ENCODE peak calls at places on chromosome 9, in ten cellular contexts. One of them, this sample, is unnamed.

GRCh38 chr9:121242219-121242954 is 25.6 kb upstream of the GSN start:
- DNase-seq in occipital lobe: no peak
- DNase-seq in germinal center: no peak
- DNase-seq in activated T-helper 1 cell treated with anti-CD3 and anti-CD28 coated beads, Interleukin-12 subunit alpha, Interleukin-12 subunit beta, Interleukin-2, Interleukin-4 antibody, amounts not matched to agents 30 ng/mL and 10 ng/mL and 1 ng/mL, durations not matched to agents 14 hours and 24 hours and 36 hours: no peak
- DNase-seq in RKO: peak; percentile 39
- DNase-seq in posterior cingulate gyrus: no peak
- DNase-seq in AG09319: no peak
- DNase-seq in mesothelial cell of epicardium: no peak
- DNase-seq in amygdala: no peak
- DNase-seq in ascending aorta: no peak
- DNase-seq in this sample: no peak

GRCh38 chr9:5515261-5515650 is 4.9 kb downstream of the PDCD1LG2 start:
- DNase-seq in occipital lobe: no peak
- DNase-seq in germinal center: no peak
- DNase-seq in activated T-helper 1 cell treated with anti-CD3 and anti-CD28 coated beads, Interleukin-12 subunit alpha, Interleukin-12 subunit beta, Interleukin-2, Interleukin-4 antibody, amounts not matched to agents 30 ng/mL and 10 ng/mL and 1 ng/mL, durations not matched to agents 14 hours and 24 hours and 36 hours: no peak
- DNase-seq in RKO: no peak
- DNase-seq in posterior cingulate gyrus: no peak
- DNase-seq in AG09319: no peak
- DNase-seq in mesothelial cell of epicardium: no peak
- DNase-seq in amygdala: no peak
- DNase-seq in ascending aorta: no peak
- DNase-seq in this sample: no peak

GRCh38 chr9:87108639-87109038 is 161.3 kb upstream of the GAS1 start:
- DNase-seq in occipital lobe: no peak
- DNase-seq in germinal center: no peak
- DNase-seq in activated T-helper 1 cell treated with anti-CD3 and anti-CD28 coated beads, Interleukin-12 subunit alpha, Interleukin-12 subunit beta, Interleukin-2, Interleukin-4 antibody, amounts not matched to agents 30 ng/mL and 10 ng/mL and 1 ng/mL, durations not matched to agents 14 hours and 24 hours and 36 hours: no peak
- DNase-seq in RKO: no peak
- DNase-seq in posterior cingulate gyrus: no peak
- DNase-seq in AG09319: no peak
- DNase-seq in mesothelial cell of epicardium: no peak
- DNase-seq in amygdala: no peak
- DNase-seq in ascending aorta: no peak
- DNase-seq in this sample: no peak

GRCh38 chr9:24900179-24900578 is 354.5 kb upstream of the IZUMO3 start:
- DNase-seq in occipital lobe: no peak
- DNase-seq in germinal center: no peak
- DNase-seq in activated T-helper 1 cell treated with anti-CD3 and anti-CD28 coated beads, Interleukin-12 subunit alpha, Interleukin-12 subunit beta, Interleukin-2, Interleukin-4 antibody, amounts not matched to agents 30 ng/mL and 10 ng/mL and 1 ng/mL, durations not matched to agents 14 hours and 24 hours and 36 hours: no peak
- DNase-seq in RKO: no peak
- DNase-seq in posterior cingulate gyrus: no peak
- DNase-seq in AG09319: no peak
- DNase-seq in mesothelial cell of epicardium: no peak
- DNase-seq in amygdala: no peak
- DNase-seq in ascending aorta: no peak
- DNase-seq in this sample: no peak

GRCh38 chr9:15308511-15308910 is 1.5 kb upstream of the TTC39B start:
- DNase-seq in occipital lobe: no peak
- DNase-seq in germinal center: no peak
- DNase-seq in activated T-helper 1 cell treated with anti-CD3 and anti-CD28 coated beads, Interleukin-12 subunit alpha, Interleukin-12 subunit beta, Interleukin-2, Interleukin-4 antibody, amounts not matched to agents 30 ng/mL and 10 ng/mL and 1 ng/mL, durations not matched to agents 14 hours and 24 hours and 36 hours: no peak
- DNase-seq in RKO: peak; percentile 43
- DNase-seq in posterior cingulate gyrus: no peak
- DNase-seq in AG09319: no peak
- DNase-seq in mesothelial cell of epicardium: no peak
- DNase-seq in amygdala: no peak
- DNase-seq in ascending aorta: no peak
- DNase-seq in this sample: no peak

GRCh38 chr9:87554976-87555375 is 57.3 kb downstream of the DAPK1 start:
- DNase-seq in occipital lobe: no peak
- DNase-seq in germinal center: no peak
- DNase-seq in activated T-helper 1 cell treated with anti-CD3 and anti-CD28 coated beads, Interleukin-12 subunit alpha, Interleukin-12 subunit beta, Interleukin-2, Interleukin-4 antibody, amounts not matched to agents 30 ng/mL and 10 ng/mL and 1 ng/mL, durations not matched to agents 14 hours and 24 hours and 36 hours: no peak
- DNase-seq in RKO: no peak
- DNase-seq in posterior cingulate gyrus: no peak
- DNase-seq in AG09319: no peak
- DNase-seq in mesothelial cell of epicardium: no peak
- DNase-seq in amygdala: no peak
- DNase-seq in ascending aorta: no peak
- DNase-seq in this sample: no peak

GRCh38 chr9:91773166-91773565 is 176.9 kb downstream of the ROR2 start:
- DNase-seq in occipital lobe: no peak
- DNase-seq in germinal center: no peak
- DNase-seq in activated T-helper 1 cell treated with anti-CD3 and anti-CD28 coated beads, Interleukin-12 subunit alpha, Interleukin-12 subunit beta, Interleukin-2, Interleukin-4 antibody, amounts not matched to agents 30 ng/mL and 10 ng/mL and 1 ng/mL, durations not matched to agents 14 hours and 24 hours and 36 hours: no peak
- DNase-seq in RKO: no peak
- DNase-seq in posterior cingulate gyrus: no peak
- DNase-seq in AG09319: no peak
- DNase-seq in mesothelial cell of epicardium: no peak
- DNase-seq in amygdala: no peak
- DNase-seq in ascending aorta: no peak
- DNase-seq in this sample: no peak

GRCh38 chr9:99873531-99873930 is 32.9 kb upstream of the STX17 start:
- DNase-seq in occipital lobe: no peak
- DNase-seq in germinal center: no peak
- DNase-seq in activated T-helper 1 cell treated with anti-CD3 and anti-CD28 coated beads, Interleukin-12 subunit alpha, Interleukin-12 subunit beta, Interleukin-2, Interleukin-4 antibody, amounts not matched to agents 30 ng/mL and 10 ng/mL and 1 ng/mL, durations not matched to agents 14 hours and 24 hours and 36 hours: no peak
- DNase-seq in RKO: peak; percentile 79
- DNase-seq in posterior cingulate gyrus: no peak
- DNase-seq in AG09319: no peak
- DNase-seq in mesothelial cell of epicardium: no peak
- DNase-seq in amygdala: no peak
- DNase-seq in ascending aorta: no peak
- DNase-seq in this sample: no peak

GRCh38 chr9:131943397-131943796 is 136.3 kb downstream of the MED27 start:
- DNase-seq in occipital lobe: peak; percentile 28
- DNase-seq in germinal center: no peak
- DNase-seq in activated T-helper 1 cell treated with anti-CD3 and anti-CD28 coated beads, Interleukin-12 subunit alpha, Interleukin-12 subunit beta, Interleukin-2, Interleukin-4 antibody, amounts not matched to agents 30 ng/mL and 10 ng/mL and 1 ng/mL, durations not matched to agents 14 hours and 24 hours and 36 hours: no peak
- DNase-seq in RKO: no peak
- DNase-seq in posterior cingulate gyrus: no peak
- DNase-seq in AG09319: no peak
- DNase-seq in mesothelial cell of epicardium: no peak
- DNase-seq in amygdala: no peak
- DNase-seq in ascending aorta: no peak
- DNase-seq in this sample: no peak

GRCh38 chr9:137696526-137696925 is 77.7 kb downstream of the EHMT1 start:
- DNase-seq in occipital lobe: no peak
- DNase-seq in germinal center: no peak
- DNase-seq in activated T-helper 1 cell treated with anti-CD3 and anti-CD28 coated beads, Interleukin-12 subunit alpha, Interleukin-12 subunit beta, Interleukin-2, Interleukin-4 antibody, amounts not matched to agents 30 ng/mL and 10 ng/mL and 1 ng/mL, durations not matched to agents 14 hours and 24 hours and 36 hours: no peak
- DNase-seq in RKO: no peak
- DNase-seq in posterior cingulate gyrus: no peak
- DNase-seq in AG09319: no peak
- DNase-seq in mesothelial cell of epicardium: no peak
- DNase-seq in amygdala: no peak
- DNase-seq in ascending aorta: no peak
- DNase-seq in this sample: no peak

GRCh38 chr9:133200631-133201030 is 8.4 kb downstream of the OBP2B start:
- DNase-seq in occipital lobe: no peak
- DNase-seq in germinal center: no peak
- DNase-seq in activated T-helper 1 cell treated with anti-CD3 and anti-CD28 coated beads, Interleukin-12 subunit alpha, Interleukin-12 subunit beta, Interleukin-2, Interleukin-4 antibody, amounts not matched to agents 30 ng/mL and 10 ng/mL and 1 ng/mL, durations not matched to agents 14 hours and 24 hours and 36 hours: no peak
- DNase-seq in RKO: no peak
- DNase-seq in posterior cingulate gyrus: no peak
- DNase-seq in AG09319: no peak
- DNase-seq in mesothelial cell of epicardium: no peak
- DNase-seq in amygdala: no peak
- DNase-seq in ascending aorta: peak; percentile 55
- DNase-seq in this sample: no peak

GRCh38 chr9:131277673-131278420 is 1.5 kb upstream of the FAM78A start:
- DNase-seq in occipital lobe: peak; percentile 86
- DNase-seq in germinal center: peak; percentile 89
- DNase-seq in activated T-helper 1 cell treated with anti-CD3 and anti-CD28 coated beads, Interleukin-12 subunit alpha, Interleukin-12 subunit beta, Interleukin-2, Interleukin-4 antibody, amounts not matched to agents 30 ng/mL and 10 ng/mL and 1 ng/mL, durations not matched to agents 14 hours and 24 hours and 36 hours: peak; percentile 63
- DNase-seq in RKO: peak; percentile 89
- DNase-seq in posterior cingulate gyrus: peak; percentile 75
- DNase-seq in AG09319: peak; percentile 51
- DNase-seq in mesothelial cell of epicardium: peak; percentile 68
- DNase-seq in amygdala: peak; percentile 78
- DNase-seq in ascending aorta: peak; percentile 89
- DNase-seq in this sample: peak; percentile 79

GRCh38 chr9:105329729-105330082 is 85.3 kb downstream of the SLC44A1 start:
- DNase-seq in occipital lobe: no peak
- DNase-seq in germinal center: no peak
- DNase-seq in activated T-helper 1 cell treated with anti-CD3 and anti-CD28 coated beads, Interleukin-12 subunit alpha, Interleukin-12 subunit beta, Interleukin-2, Interleukin-4 antibody, amounts not matched to agents 30 ng/mL and 10 ng/mL and 1 ng/mL, durations not matched to agents 14 hours and 24 hours and 36 hours: no peak
- DNase-seq in RKO: no peak
- DNase-seq in posterior cingulate gyrus: no peak
- DNase-seq in AG09319: no peak
- DNase-seq in mesothelial cell of epicardium: no peak
- DNase-seq in amygdala: no peak
- DNase-seq in ascending aorta: no peak
- DNase-seq in this sample: no peak

GRCh38 chr9:8315211-8315610 is 515.6 kb upstream of the DMAC1 start:
- DNase-seq in occipital lobe: no peak
- DNase-seq in germinal center: no peak
- DNase-seq in activated T-helper 1 cell treated with anti-CD3 and anti-CD28 coated beads, Interleukin-12 subunit alpha, Interleukin-12 subunit beta, Interleukin-2, Interleukin-4 antibody, amounts not matched to agents 30 ng/mL and 10 ng/mL and 1 ng/mL, durations not matched to agents 14 hours and 24 hours and 36 hours: no peak
- DNase-seq in RKO: no peak
- DNase-seq in posterior cingulate gyrus: no peak
- DNase-seq in AG09319: no peak
- DNase-seq in mesothelial cell of epicardium: no peak
- DNase-seq in amygdala: no peak
- DNase-seq in ascending aorta: no peak
- DNase-seq in this sample: no peak

GRCh38 chr9:101566904-101567724 is 27.7 kb downstream of the PPP3R2 start:
- DNase-seq in occipital lobe: no peak
- DNase-seq in germinal center: peak; percentile 8
- DNase-seq in activated T-helper 1 cell treated with anti-CD3 and anti-CD28 coated beads, Interleukin-12 subunit alpha, Interleukin-12 subunit beta, Interleukin-2, Interleukin-4 antibody, amounts not matched to agents 30 ng/mL and 10 ng/mL and 1 ng/mL, durations not matched to agents 14 hours and 24 hours and 36 hours: no peak
- DNase-seq in RKO: peak; percentile 81
- DNase-seq in posterior cingulate gyrus: no peak
- DNase-seq in AG09319: no peak
- DNase-seq in mesothelial cell of epicardium: no peak
- DNase-seq in amygdala: no peak
- DNase-seq in ascending aorta: no peak
- DNase-seq in this sample: peak; percentile 24

GRCh38 chr9:91421022-91421765 is 2.4 kb downstream of the NFIL3 start:
- DNase-seq in occipital lobe: no peak
- DNase-seq in germinal center: peak; percentile 56
- DNase-seq in activated T-helper 1 cell treated with anti-CD3 and anti-CD28 coated beads, Interleukin-12 subunit alpha, Interleukin-12 subunit beta, Interleukin-2, Interleukin-4 antibody, amounts not matched to agents 30 ng/mL and 10 ng/mL and 1 ng/mL, durations not matched to agents 14 hours and 24 hours and 36 hours: no peak
- DNase-seq in RKO: no peak
- DNase-seq in posterior cingulate gyrus: no peak
- DNase-seq in AG09319: no peak
- DNase-seq in mesothelial cell of epicardium: peak; percentile 68
- DNase-seq in amygdala: no peak
- DNase-seq in ascending aorta: peak; percentile 70
- DNase-seq in this sample: peak; percentile 67

GRCh38 chr9:136566899-136567298 is 21.1 kb upstream of the NOTCH1 start:
- DNase-seq in occipital lobe: peak; percentile 75
- DNase-seq in germinal center: no peak
- DNase-seq in activated T-helper 1 cell treated with anti-CD3 and anti-CD28 coated beads, Interleukin-12 subunit alpha, Interleukin-12 subunit beta, Interleukin-2, Interleukin-4 antibody, amounts not matched to agents 30 ng/mL and 10 ng/mL and 1 ng/mL, durations not matched to agents 14 hours and 24 hours and 36 hours: no peak
- DNase-seq in RKO: no peak
- DNase-seq in posterior cingulate gyrus: peak; percentile 93
- DNase-seq in AG09319: no peak
- DNase-seq in mesothelial cell of epicardium: no peak
- DNase-seq in amygdala: peak; percentile 85
- DNase-seq in ascending aorta: no peak
- DNase-seq in this sample: no peak

GRCh38 chr9:20853866-20854265 is 169.8 kb downstream of the FOCAD start:
- DNase-seq in occipital lobe: no peak
- DNase-seq in germinal center: no peak
- DNase-seq in activated T-helper 1 cell treated with anti-CD3 and anti-CD28 coated beads, Interleukin-12 subunit alpha, Interleukin-12 subunit beta, Interleukin-2, Interleukin-4 antibody, amounts not matched to agents 30 ng/mL and 10 ng/mL and 1 ng/mL, durations not matched to agents 14 hours and 24 hours and 36 hours: no peak
- DNase-seq in RKO: no peak
- DNase-seq in posterior cingulate gyrus: no peak
- DNase-seq in AG09319: no peak
- DNase-seq in mesothelial cell of epicardium: no peak
- DNase-seq in amygdala: no peak
- DNase-seq in ascending aorta: no peak
- DNase-seq in this sample: no peak

GRCh38 chr9:126055386-126055785 is 271.2 kb upstream of the MVB12B start:
- DNase-seq in occipital lobe: no peak
- DNase-seq in germinal center: no peak
- DNase-seq in activated T-helper 1 cell treated with anti-CD3 and anti-CD28 coated beads, Interleukin-12 subunit alpha, Interleukin-12 subunit beta, Interleukin-2, Interleukin-4 antibody, amounts not matched to agents 30 ng/mL and 10 ng/mL and 1 ng/mL, durations not matched to agents 14 hours and 24 hours and 36 hours: no peak
- DNase-seq in RKO: no peak
- DNase-seq in posterior cingulate gyrus: no peak
- DNase-seq in AG09319: no peak
- DNase-seq in mesothelial cell of epicardium: no peak
- DNase-seq in amygdala: no peak
- DNase-seq in ascending aorta: no peak
- DNase-seq in this sample: no peak

GRCh38 chr9:71233646-71234045 is 112.2 kb upstream of the TRPM3 start:
- DNase-seq in occipital lobe: no peak
- DNase-seq in germinal center: no peak
- DNase-seq in activated T-helper 1 cell treated with anti-CD3 and anti-CD28 coated beads, Interleukin-12 subunit alpha, Interleukin-12 subunit beta, Interleukin-2, Interleukin-4 antibody, amounts not matched to agents 30 ng/mL and 10 ng/mL and 1 ng/mL, durations not matched to agents 14 hours and 24 hours and 36 hours: no peak
- DNase-seq in RKO: no peak
- DNase-seq in posterior cingulate gyrus: no peak
- DNase-seq in AG09319: no peak
- DNase-seq in mesothelial cell of epicardium: no peak
- DNase-seq in amygdala: no peak
- DNase-seq in ascending aorta: no peak
- DNase-seq in this sample: no peak

GRCh38 chr9:104743377-104743985 is 4.0 kb upstream of the NIPSNAP3A start:
- DNase-seq in occipital lobe: no peak
- DNase-seq in germinal center: peak; percentile 68
- DNase-seq in activated T-helper 1 cell treated with anti-CD3 and anti-CD28 coated beads, Interleukin-12 subunit alpha, Interleukin-12 subunit beta, Interleukin-2, Interleukin-4 antibody, amounts not matched to agents 30 ng/mL and 10 ng/mL and 1 ng/mL, durations not matched to agents 14 hours and 24 hours and 36 hours: peak; percentile 22
- DNase-seq in RKO: peak; percentile 87
- DNase-seq in posterior cingulate gyrus: no peak
- DNase-seq in AG09319: peak; percentile 39
- DNase-seq in mesothelial cell of epicardium: no peak
- DNase-seq in amygdala: no peak
- DNase-seq in ascending aorta: no peak
- DNase-seq in this sample: peak; percentile 51

GRCh38 chr9:101516655-101517054 is 17.0 kb upstream of the RNF20 start:
- DNase-seq in occipital lobe: no peak
- DNase-seq in germinal center: no peak
- DNase-seq in activated T-helper 1 cell treated with anti-CD3 and anti-CD28 coated beads, Interleukin-12 subunit alpha, Interleukin-12 subunit beta, Interleukin-2, Interleukin-4 antibody, amounts not matched to agents 30 ng/mL and 10 ng/mL and 1 ng/mL, durations not matched to agents 14 hours and 24 hours and 36 hours: no peak
- DNase-seq in RKO: no peak
- DNase-seq in posterior cingulate gyrus: no peak
- DNase-seq in AG09319: no peak
- DNase-seq in mesothelial cell of epicardium: no peak
- DNase-seq in amygdala: no peak
- DNase-seq in ascending aorta: no peak
- DNase-seq in this sample: no peak

GRCh38 chr9:98070704-98071103 is 14.2 kb downstream of the NANS start:
- DNase-seq in occipital lobe: no peak
- DNase-seq in germinal center: no peak
- DNase-seq in activated T-helper 1 cell treated with anti-CD3 and anti-CD28 coated beads, Interleukin-12 subunit alpha, Interleukin-12 subunit beta, Interleukin-2, Interleukin-4 antibody, amounts not matched to agents 30 ng/mL and 10 ng/mL and 1 ng/mL, durations not matched to agents 14 hours and 24 hours and 36 hours: no peak
- DNase-seq in RKO: no peak
- DNase-seq in posterior cingulate gyrus: no peak
- DNase-seq in AG09319: no peak
- DNase-seq in mesothelial cell of epicardium: no peak
- DNase-seq in amygdala: no peak
- DNase-seq in ascending aorta: no peak
- DNase-seq in this sample: no peak

GRCh38 chr9:136327313-136327971 is at the start of gene GPSM1:
- DNase-seq in occipital lobe: no peak
- DNase-seq in germinal center: no peak
- DNase-seq in activated T-helper 1 cell treated with anti-CD3 and anti-CD28 coated beads, Interleukin-12 subunit alpha, Interleukin-12 subunit beta, Interleukin-2, Interleukin-4 antibody, amounts not matched to agents 30 ng/mL and 10 ng/mL and 1 ng/mL, durations not matched to agents 14 hours and 24 hours and 36 hours: peak; percentile 38
- DNase-seq in RKO: peak; percentile 71
- DNase-seq in posterior cingulate gyrus: no peak
- DNase-seq in AG09319: no peak
- DNase-seq in mesothelial cell of epicardium: peak; percentile 67
- DNase-seq in amygdala: peak; percentile 39
- DNase-seq in ascending aorta: no peak
- DNase-seq in this sample: peak; percentile 45

GRCh38 chr9:130122465-130122864 is 49.7 kb upstream of the NCS1 start:
- DNase-seq in occipital lobe: no peak
- DNase-seq in germinal center: peak; percentile 39
- DNase-seq in activated T-helper 1 cell treated with anti-CD3 and anti-CD28 coated beads, Interleukin-12 subunit alpha, Interleukin-12 subunit beta, Interleukin-2, Interleukin-4 antibody, amounts not matched to agents 30 ng/mL and 10 ng/mL and 1 ng/mL, durations not matched to agents 14 hours and 24 hours and 36 hours: no peak
- DNase-seq in RKO: no peak
- DNase-seq in posterior cingulate gyrus: no peak
- DNase-seq in AG09319: no peak
- DNase-seq in mesothelial cell of epicardium: no peak
- DNase-seq in amygdala: no peak
- DNase-seq in ascending aorta: no peak
- DNase-seq in this sample: no peak

GRCh38 chr9:137389428-137389746 is 33.6 kb downstream of the EXD3 start:
- DNase-seq in occipital lobe: no peak
- DNase-seq in germinal center: no peak
- DNase-seq in activated T-helper 1 cell treated with anti-CD3 and anti-CD28 coated beads, Interleukin-12 subunit alpha, Interleukin-12 subunit beta, Interleukin-2, Interleukin-4 antibody, amounts not matched to agents 30 ng/mL and 10 ng/mL and 1 ng/mL, durations not matched to agents 14 hours and 24 hours and 36 hours: no peak
- DNase-seq in RKO: no peak
- DNase-seq in posterior cingulate gyrus: no peak
- DNase-seq in AG09319: no peak
- DNase-seq in mesothelial cell of epicardium: no peak
- DNase-seq in amygdala: no peak
- DNase-seq in ascending aorta: no peak
- DNase-seq in this sample: no peak

GRCh38 chr9:18829858-18830257 is 203.2 kb downstream of the SAXO1 start:
- DNase-seq in occipital lobe: no peak
- DNase-seq in germinal center: no peak
- DNase-seq in activated T-helper 1 cell treated with anti-CD3 and anti-CD28 coated beads, Interleukin-12 subunit alpha, Interleukin-12 subunit beta, Interleukin-2, Interleukin-4 antibody, amounts not matched to agents 30 ng/mL and 10 ng/mL and 1 ng/mL, durations not matched to agents 14 hours and 24 hours and 36 hours: no peak
- DNase-seq in RKO: no peak
- DNase-seq in posterior cingulate gyrus: no peak
- DNase-seq in AG09319: no peak
- DNase-seq in mesothelial cell of epicardium: no peak
- DNase-seq in amygdala: no peak
- DNase-seq in ascending aorta: no peak
- DNase-seq in this sample: no peak

GRCh38 chr9:137202966-137203365 is 2.4 kb upstream of the TPRN start:
- DNase-seq in occipital lobe: no peak
- DNase-seq in germinal center: no peak
- DNase-seq in activated T-helper 1 cell treated with anti-CD3 and anti-CD28 coated beads, Interleukin-12 subunit alpha, Interleukin-12 subunit beta, Interleukin-2, Interleukin-4 antibody, amounts not matched to agents 30 ng/mL and 10 ng/mL and 1 ng/mL, durations not matched to agents 14 hours and 24 hours and 36 hours: no peak
- DNase-seq in RKO: no peak
- DNase-seq in posterior cingulate gyrus: no peak
- DNase-seq in AG09319: no peak
- DNase-seq in mesothelial cell of epicardium: no peak
- DNase-seq in amygdala: no peak
- DNase-seq in ascending aorta: no peak
- DNase-seq in this sample: no peak